ENCODE peak calls at places on chromosomes 13 and 19, in nine cellular contexts. S is pancreas; V is CD8-positive, alpha-beta T cell; K is amniotic stem cell; P is ovary; U is glutamatergic neuron; B is left kidney; L is activated naive CD4-positive, alpha-beta T cell; R is fibroblast of pulmonary artery. M is an unnamed sample.

GRCh38 chr19:38806371-38806770 is 6.4 kb downstream of the LGALS4 start:
- DNase-seq in S (no peak), V (no peak), K (no peak), P (no peak), U (no peak), B (no peak), L (no peak), R (no peak), M (no peak)

GRCh38 chr13:75135325-75135825 is 346.6 kb downstream of the TBC1D4 start:
- DNase-seq in S (no peak), V (no peak), K (peak), P (no peak), U (no peak), B (no peak), L (no peak), R (peak), M (no peak)

GRCh38 chr19:39052243-39052746 is 19.9 kb upstream of the FBXO27 start:
- DNase-seq in S (peak), V (peak), K (no peak), P (peak), U (peak), B (peak), L (peak), R (peak), M (peak)

GRCh38 chr13:98529171-98529570 is 47.7 kb downstream of the STK24 start:
- DNase-seq in S (no peak), V (no peak), K (no peak), P (no peak), U (no peak), B (no peak), L (no peak), R (no peak), M (no peak)

GRCh38 chr19:46875657-46876056 is 14.9 kb downstream of the ARHGAP35 start:
- DNase-seq in S (no peak), V (no peak), K (no peak), P (no peak), U (no peak), B (no peak), L (no peak), R (no peak), M (no peak)

GRCh38 chr19:2047449-2048103 is 3.5 kb downstream of the MKNK2 start:
- DNase-seq in S (peak), V (no peak), K (no peak), P (peak), U (no peak), B (no peak), L (no peak), R (no peak), M (no peak)

GRCh38 chr19:48964205-48965032 is 690 bp upstream of the FTL start:
- DNase-seq in S (peak), V (no peak), K (no peak), P (peak), U (no peak), B (peak), L (no peak), R (peak), M (no peak)

GRCh38 chr13:42041684-42042035 is 6.8 kb upstream of the DGKH start:
- DNase-seq in S (peak), V (no peak), K (peak), P (peak), U (peak), B (peak), L (no peak), R (peak), M (peak)

GRCh38 chr13:110817143-110817542 is 97.7 kb downstream of the ANKRD10 start:
- DNase-seq in S (no peak), V (no peak), K (no peak), P (no peak), U (no peak), B (no peak), L (no peak), R (no peak), M (no peak)

GRCh38 chr19:44499962-44500949 is at the start of gene ZNF180:
- DNase-seq in S (peak), V (peak), K (peak), P (peak), U (peak), B (peak), L (peak), R (peak), M (peak)

GRCh38 chr13:44770951-44771350 is 194.8 kb upstream of the TSC22D1 start:
- DNase-seq in S (no peak), V (no peak), K (no peak), P (no peak), U (no peak), B (peak), L (no peak), R (no peak), M (no peak)

GRCh38 chr19:5418676-5419075 is 36.5 kb upstream of the ZNRF4 start:
- DNase-seq in S (no peak), V (no peak), K (no peak), P (no peak), U (no peak), B (no peak), L (no peak), R (no peak), M (no peak)